ENCODE peak calls at places on chromosomes 4 and X, in seven cellular contexts. Q is H4; K is AG08395; U is stimulated activated naive CD4-positive, alpha-beta T cell treated with Interleukin-2 at 50 U/mL for 16 hours; X is nephron progenitor cell; Y is left colon; S is AG08396. G is an unnamed sample.

GRCh38 chrX:108064001-108064400 is 19.1 kb downstream of the VSIG1 start:
- DNase-seq in Q (no peak), K (no peak), U (no peak), X (no peak), Y (no peak), S (no peak), G (no peak)

GRCh38 chr4:91057871-91058270 is 930.7 kb downstream of the CCSER1 start:
- DNase-seq in Q (no peak), K (no peak), U (no peak), X (no peak), Y (no peak), S (no peak), G (no peak)

GRCh38 chr4:184583738-184584502 is 65.3 kb downstream of the CASP3 start:
- DNase-seq in Q (no peak), K (no peak), U (peak), X (no peak), Y (no peak), S (no peak), G (no peak)

GRCh38 chr4:93779228-93779627 is 49.3 kb upstream of the ATOH1 start:
- DNase-seq in Q (peak), K (no peak), U (no peak), X (no peak), Y (no peak), S (no peak), G (no peak)

GRCh38 chrX:8731579-8732395 is at the start of gene ANOS1:
- DNase-seq in Q (peak), K (no peak), U (no peak), X (peak), Y (no peak), S (peak), G (peak)

GRCh38 chrX:34656842-34657780 is at the start of gene TMEM47:
- DNase-seq in Q (peak), K (peak), U (no peak), X (peak), Y (peak), S (peak), G (peak)

GRCh38 chr4:110510955-110511544 is 35.1 kb downstream of the ENPEP start:
- DNase-seq in Q (peak), K (peak), U (no peak), X (peak), Y (no peak), S (peak), G (no peak)

GRCh38 chrX:17409566-17410290 is 34.7 kb downstream of the NHS start:
- DNase-seq in Q (no peak), K (no peak), U (no peak), X (no peak), Y (no peak), S (no peak), G (no peak)

GRCh38 chr4:55906323-55906722 is 42.4 kb upstream of the CEP135 start:
- DNase-seq in Q (no peak), K (no peak), U (no peak), X (no peak), Y (no peak), S (no peak), G (no peak)

GRCh38 chrX:101460669-101461068 is 24.6 kb upstream of the ARMCX4 start:
- DNase-seq in Q (no peak), K (no peak), U (no peak), X (no peak), Y (no peak), S (no peak), G (no peak)

GRCh38 chrX:65723706-65724105 is 56.3 kb downstream of the MSN start:
- DNase-seq in Q (no peak), K (no peak), U (peak), X (no peak), Y (no peak), S (no peak), G (no peak)

GRCh38 chr4:2337131-2337723 is 75.3 kb upstream of the MXD4 start:
- DNase-seq in Q (peak), K (no peak), U (no peak), X (no peak), Y (no peak), S (no peak), G (peak)

GRCh38 chr4:78553526-78554060 is 2.0 kb downstream of the ANXA3 start:
- DNase-seq in Q (no peak), K (no peak), U (no peak), X (no peak), Y (no peak), S (no peak), G (no peak)

GRCh38 chr4:176363072-176363471 is 43.3 kb downstream of the SPCS3 start:
- DNase-seq in Q (no peak), K (no peak), U (no peak), X (no peak), Y (no peak), S (no peak), G (no peak)

GRCh38 chr4:2662598-2662997 is 93.5 kb downstream of the TNIP2 start:
- DNase-seq in Q (no peak), K (peak), U (no peak), X (no peak), Y (no peak), S (peak), G (no peak)

GRCh38 chr4:973431-974397 is at the start of gene DGKQ:
- DNase-seq in Q (peak), K (peak), U (peak), X (peak), Y (peak), S (peak), G (peak)

GRCh38 chrX:13212191-13212651 is 107.6 kb downstream of the ATXN3L start:
- DNase-seq in Q (peak), K (no peak), U (no peak), X (no peak), Y (no peak), S (no peak), G (no peak)

GRCh38 chr4:100190643-100191600 is 654 bp upstream of the DDIT4L start:
- DNase-seq in Q (no peak), K (peak), U (no peak), X (peak), Y (no peak), S (peak), G (no peak)

GRCh38 chrX:30597258-30598012 is 19.9 kb upstream of the TASL start:
- DNase-seq in Q (no peak), K (no peak), U (no peak), X (no peak), Y (no peak), S (no peak), G (no peak)

GRCh38 chrX:25198891-25199290 is 183.1 kb upstream of the ARX start:
- DNase-seq in Q (no peak), K (no peak), U (no peak), X (no peak), Y (no peak), S (no peak), G (no peak)

GRCh38 chr4:174318829-174319764 is 35.4 kb downstream of the CEP44 start:
- DNase-seq in Q (peak), K (peak), U (no peak), X (no peak), Y (no peak), S (peak), G (no peak)

GRCh38 chr4:69025191-69025998 is 70.9 kb upstream of the UGT2B7 start:
- DNase-seq in Q (no peak), K (no peak), U (no peak), X (peak), Y (no peak), S (no peak), G (peak)

GRCh38 chr4:100695039-100695654 is 177.3 kb upstream of the EMCN start:
- DNase-seq in Q (no peak), K (no peak), U (no peak), X (no peak), Y (no peak), S (no peak), G (no peak)